ENCODE peak calls at places on chromosomes 3 and 15, in five cellular contexts. One of them, this sample, is unnamed.

GRCh38 chr3:31699309-31699953 is 166.7 kb downstream of the STT3B start:
- DNase-seq in HCT116: no peak
- DNase-seq in SK-N-SH: no peak
- DNase-seq in HepG2: no peak
- DNase-seq in GM12878: no peak
- DNase-seq in this sample: peak

GRCh38 chr3:129829640-129830039 is 63.9 kb downstream of the TMCC1 start:
- DNase-seq in HCT116: peak
- DNase-seq in SK-N-SH: peak
- DNase-seq in HepG2: peak
- DNase-seq in GM12878: no peak
- DNase-seq in this sample: peak

GRCh38 chr15:50353251-50353998 is 1.6 kb downstream of the GABPB1 start:
- DNase-seq in HCT116: no peak
- DNase-seq in SK-N-SH: no peak
- DNase-seq in HepG2: no peak
- DNase-seq in GM12878: no peak
- DNase-seq in this sample: no peak

GRCh38 chr3:157520485-157521184 is 17.4 kb upstream of the VEPH1 start:
- DNase-seq in HCT116: no peak
- DNase-seq in SK-N-SH: no peak
- DNase-seq in HepG2: no peak
- DNase-seq in GM12878: no peak
- DNase-seq in this sample: no peak

GRCh38 chr3:23114479-23114878 is 88.6 kb upstream of the UBE2E2 start:
- DNase-seq in HCT116: no peak
- DNase-seq in SK-N-SH: no peak
- DNase-seq in HepG2: no peak
- DNase-seq in GM12878: no peak
- DNase-seq in this sample: no peak

GRCh38 chr15:76286231-76286879 is 24.9 kb downstream of the ETFA start:
- DNase-seq in HCT116: no peak
- DNase-seq in SK-N-SH: no peak
- DNase-seq in HepG2: no peak
- DNase-seq in GM12878: peak
- DNase-seq in this sample: peak

GRCh38 chr3:14976317-14976716 is 28.9 kb downstream of the NR2C2 start:
- DNase-seq in HCT116: no peak
- DNase-seq in SK-N-SH: no peak
- DNase-seq in HepG2: peak
- DNase-seq in GM12878: no peak
- DNase-seq in this sample: no peak

GRCh38 chr3:4750306-4751056 is 228.8 kb upstream of the BHLHE40 start:
- DNase-seq in HCT116: no peak
- DNase-seq in SK-N-SH: no peak
- DNase-seq in HepG2: peak
- DNase-seq in GM12878: no peak
- DNase-seq in this sample: no peak

GRCh38 chr15:42404461-42405235 is 45.3 kb downstream of the CAPN3 start:
- DNase-seq in HCT116: no peak
- DNase-seq in SK-N-SH: no peak
- DNase-seq in HepG2: peak
- DNase-seq in GM12878: no peak
- DNase-seq in this sample: no peak

GRCh38 chr3:23880703-23881339 is 36.0 kb downstream of the NKIRAS1 start:
- DNase-seq in HCT116: no peak
- DNase-seq in SK-N-SH: peak
- DNase-seq in HepG2: no peak
- DNase-seq in GM12878: no peak
- DNase-seq in this sample: no peak

GRCh38 chr15:77037475-77038209 is 33.3 kb downstream of the TSPAN3 start:
- DNase-seq in HCT116: no peak
- DNase-seq in SK-N-SH: peak
- DNase-seq in HepG2: no peak
- DNase-seq in GM12878: no peak
- DNase-seq in this sample: no peak

GRCh38 chr3:121411554-121411953 is 134.2 kb downstream of the POLQ start:
- DNase-seq in HCT116: no peak
- DNase-seq in SK-N-SH: no peak
- DNase-seq in HepG2: no peak
- DNase-seq in GM12878: no peak
- DNase-seq in this sample: no peak

GRCh38 chr3:102085431-102086226 is 236.3 kb downstream of the NFKBIZ start:
- DNase-seq in HCT116: no peak
- DNase-seq in SK-N-SH: no peak
- DNase-seq in HepG2: no peak
- DNase-seq in GM12878: no peak
- DNase-seq in this sample: no peak

GRCh38 chr15:25738171-25738792 is 124.8 kb downstream of the ATP10A start:
- DNase-seq in HCT116: no peak
- DNase-seq in SK-N-SH: no peak
- DNase-seq in HepG2: no peak
- DNase-seq in GM12878: no peak
- DNase-seq in this sample: no peak
- TF ChIP-seq JUND in HCT116: no peak
- TF ChIP-seq JUND in SK-N-SH: no peak
- TF ChIP-seq JUND in HepG2: no peak
- TF ChIP-seq JUND in GM12878: no peak
- TF ChIP-seq JUND in this sample: no peak

GRCh38 chr15:89359471-89360293 is 25.1 kb upstream of the POLG start:
- DNase-seq in HCT116: no peak
- DNase-seq in SK-N-SH: no peak
- DNase-seq in HepG2: no peak
- DNase-seq in GM12878: no peak
- DNase-seq in this sample: no peak

GRCh38 chr15:89362203-89363101 is 27.8 kb upstream of the POLG start:
- DNase-seq in HCT116: no peak
- DNase-seq in SK-N-SH: peak
- DNase-seq in HepG2: no peak
- DNase-seq in GM12878: no peak
- DNase-seq in this sample: no peak

GRCh38 chr15:89358755-89359439 is 24.3 kb upstream of the POLG start:
- DNase-seq in HCT116: peak
- DNase-seq in SK-N-SH: peak
- DNase-seq in HepG2: peak
- DNase-seq in GM12878: peak
- DNase-seq in this sample: peak

GRCh38 chr15:89361451-89362202 is 27.0 kb upstream of the POLG start:
- DNase-seq in HCT116: no peak
- DNase-seq in SK-N-SH: peak
- DNase-seq in HepG2: peak
- DNase-seq in GM12878: no peak
- DNase-seq in this sample: peak

DNA sequence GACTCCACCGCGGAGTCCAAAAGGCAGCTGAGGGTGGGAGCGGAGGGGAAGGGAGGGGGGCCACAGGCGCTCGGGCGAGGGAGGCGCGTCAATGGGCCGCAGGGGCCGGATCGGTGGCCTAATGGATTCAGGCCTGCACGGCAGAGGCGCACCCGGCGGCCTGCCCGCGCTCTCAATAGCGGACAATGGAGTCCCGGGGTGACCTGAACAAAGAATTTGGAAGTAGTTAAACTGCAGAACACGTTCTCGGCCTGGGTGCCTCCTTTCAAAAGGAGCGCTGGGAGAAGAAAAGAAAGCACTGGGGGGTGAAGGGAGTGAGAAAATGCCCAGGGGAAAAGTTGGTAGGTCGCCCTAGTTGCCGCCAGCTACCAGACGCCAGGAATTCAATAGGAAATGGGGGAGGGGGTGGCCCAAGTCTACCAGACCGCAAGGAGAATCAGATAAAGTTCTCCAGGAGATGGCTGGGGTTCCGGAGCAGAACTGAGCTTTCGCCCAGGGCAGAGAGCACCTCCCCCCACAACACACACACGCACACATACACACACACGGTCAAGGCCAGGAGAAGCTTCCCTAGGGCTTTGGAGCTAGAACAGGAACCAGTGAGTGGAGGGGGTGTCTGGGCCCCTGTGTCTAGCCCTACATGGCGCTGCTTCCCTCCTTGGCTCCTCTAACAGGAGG is 25.8 kb upstream of the POLG start:
- DNase-seq in HCT116: no peak
- DNase-seq in SK-N-SH: no peak
- DNase-seq in HepG2: no peak
- DNase-seq in GM12878: no peak
- DNase-seq in this sample: no peak
- TF ChIP-seq JUND in HCT116: no peak
- TF ChIP-seq JUND in SK-N-SH: no peak
- TF ChIP-seq JUND in HepG2: no peak
- TF ChIP-seq JUND in GM12878: no peak
- TF ChIP-seq JUND in this sample: no peak

DNA sequence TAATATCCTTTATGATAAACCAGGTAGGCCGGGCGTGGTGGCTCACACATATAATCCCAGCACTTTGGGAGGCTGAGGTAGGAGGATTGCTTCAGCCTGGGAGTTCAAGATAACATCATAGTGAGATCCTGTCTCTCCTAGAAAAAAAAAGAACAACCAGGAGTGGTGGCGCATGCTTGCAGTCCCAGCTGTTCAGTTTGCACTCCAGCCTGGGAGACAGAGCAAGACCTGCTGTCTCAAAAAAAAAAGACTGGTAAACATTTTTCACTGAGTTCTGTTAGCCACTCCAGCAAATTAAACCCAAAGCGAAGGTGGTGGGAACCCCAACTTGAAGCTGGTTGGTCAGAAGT is 9.6 kb upstream of the IRAK2 start:
- DNase-seq in HCT116: no peak
- DNase-seq in SK-N-SH: no peak
- DNase-seq in HepG2: no peak
- DNase-seq in GM12878: no peak
- DNase-seq in this sample: no peak
- TF ChIP-seq JUND in HCT116: no peak
- TF ChIP-seq JUND in SK-N-SH: no peak
- TF ChIP-seq JUND in HepG2: no peak
- TF ChIP-seq JUND in GM12878: no peak
- TF ChIP-seq JUND in this sample: no peak

DNA sequence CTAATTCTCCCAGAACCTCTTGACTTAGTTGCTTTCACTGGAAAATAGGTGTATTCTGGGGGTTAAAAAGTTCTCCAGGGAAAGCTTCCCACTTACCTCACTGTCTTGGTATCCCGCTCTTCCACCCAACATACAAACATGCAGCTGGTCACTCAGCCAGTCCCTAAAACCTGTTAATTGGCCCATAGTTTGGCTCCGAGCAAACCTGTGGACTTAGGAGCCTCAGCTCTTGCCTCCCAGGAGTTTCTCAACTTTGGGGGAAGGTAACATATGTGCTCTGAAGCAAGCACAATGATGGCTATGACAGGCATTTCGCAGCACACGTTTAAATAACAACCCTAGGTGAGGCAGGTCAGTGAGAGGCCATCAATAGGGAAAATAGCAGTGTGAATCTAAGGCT is 25.8 kb upstream of the LRRFIP2 start:
- DNase-seq in HCT116: no peak
- DNase-seq in SK-N-SH: no peak
- DNase-seq in HepG2: no peak
- DNase-seq in GM12878: no peak
- DNase-seq in this sample: peak
- TF ChIP-seq JUND in HCT116: no peak
- TF ChIP-seq JUND in SK-N-SH: no peak
- TF ChIP-seq JUND in HepG2: no peak
- TF ChIP-seq JUND in GM12878: no peak
- TF ChIP-seq JUND in this sample: no peak

GRCh38 chr15:89566141-89566540 is 9.1 kb upstream of the TICRR start:
- DNase-seq in HCT116: no peak
- DNase-seq in SK-N-SH: no peak
- DNase-seq in HepG2: no peak
- DNase-seq in GM12878: no peak
- DNase-seq in this sample: no peak
- TF ChIP-seq JUND in HCT116: no peak
- TF ChIP-seq JUND in SK-N-SH: no peak
- TF ChIP-seq JUND in HepG2: no peak
- TF ChIP-seq JUND in GM12878: no peak
- TF ChIP-seq JUND in this sample: no peak

GRCh38 chr3:128367221-128367620 is 99.5 kb downstream of the DNAJB8 start:
- DNase-seq in HCT116: no peak
- DNase-seq in SK-N-SH: no peak
- DNase-seq in HepG2: no peak
- DNase-seq in GM12878: no peak
- DNase-seq in this sample: no peak
- TF ChIP-seq JUND in HCT116: no peak
- TF ChIP-seq JUND in SK-N-SH: no peak
- TF ChIP-seq JUND in HepG2: no peak
- TF ChIP-seq JUND in GM12878: no peak
- TF ChIP-seq JUND in this sample: no peak

This sample was measured in T47D.